ENCODE peak calls at places on chromosomes 13 and 19, in seven cellular contexts. Y is psoas muscle, U is left ventricle myocardium inferior, H is thyroid gland, G is colonic mucosa, A is left lung, M is ascending aorta. R is an unnamed sample.

GRCh38 chr19:39497850-39498261 is 891 bp upstream of the DLL3 start:
- DNase-seq in H (peak; percentile 33), Y (no peak), G (peak; percentile 36), M (no peak), U (no peak), A (peak; percentile 64), R (no peak)

GRCh38 chr19:16824658-16825311 is 4.4 kb upstream of the SIN3B start:
- DNase-seq in U (no peak), A (no peak), G (no peak), Y (no peak), M (no peak), H (no peak), R (no peak)

GRCh38 chr19:53076984-53077383 is 26.2 kb downstream of the ZNF160 start:
- DNase-seq in Y (peak; percentile 33), A (no peak), G (no peak), M (no peak), U (peak; percentile 63), H (peak; percentile 73), R (peak; percentile 87)

GRCh38 chr13:48072304-48072703 is 22.6 kb downstream of the MED4 start:
- DNase-seq in H (no peak), G (no peak), Y (no peak), M (no peak), A (no peak), U (no peak), R (no peak)

GRCh38 chr19:47589824-47590223 is 16.9 kb upstream of the ZNF541 start:
- DNase-seq in H (no peak), U (no peak), M (no peak), Y (no peak), G (no peak), A (no peak), R (no peak)

GRCh38 chr19:6471076-6471475 is 7.0 kb downstream of the CRB3 start:
- DNase-seq in G (no peak), Y (no peak), U (no peak), M (no peak), H (no peak), A (no peak), R (no peak)

GRCh38 chr19:54141356-54141755 is 3.8 kb downstream of the CNOT3 start:
- DNase-seq in Y (no peak), M (no peak), U (no peak), H (no peak), A (no peak), G (no peak), R (no peak)

GRCh38 chr19:17686592-17687042 is 1.5 kb downstream of the UNC13A start:
- DNase-seq in U (peak; percentile 41), G (peak; percentile 20), Y (peak; percentile 40), M (no peak), H (no peak), A (no peak), R (peak; percentile 76)

GRCh38 chr19:16894080-16894479 is 5.3 kb downstream of the F2RL3 start:
- DNase-seq in A (peak; percentile 57), M (no peak), G (no peak), H (no peak), U (no peak), Y (no peak), R (no peak)

GRCh38 chr19:42553292-42554045 is 25.2 kb upstream of the CEACAM1 start:
- DNase-seq in G (no peak), M (no peak), U (peak; percentile 30), Y (no peak), A (no peak), H (no peak), R (no peak)

GRCh38 chr13:101258071-101258470 is 158.2 kb downstream of the NALCN start:
- DNase-seq in H (no peak), U (no peak), M (no peak), Y (no peak), G (no peak), A (no peak), R (no peak)

GRCh38 chr19:3087769-3088168 is 6.4 kb upstream of the GNA11 start:
- DNase-seq in M (no peak), G (no peak), U (no peak), H (no peak), Y (no peak), A (no peak), R (no peak)

GRCh38 chr19:46924874-46925547 is 64.2 kb downstream of the ARHGAP35 start:
- DNase-seq in H (peak; percentile 43), M (no peak), G (peak; percentile 50), Y (no peak), A (no peak), U (no peak), R (no peak)

GRCh38 chr13:51342706-51343105 is 3.2 kb downstream of the SERPINE3 start:
- DNase-seq in H (no peak), A (no peak), M (no peak), U (no peak), Y (no peak), G (no peak), R (no peak)

GRCh38 chr19:6740589-6741348 is 1.3 kb downstream of the TRIP10 start:
- DNase-seq in U (peak; percentile 70), Y (peak; percentile 76), A (peak; percentile 90), G (peak; percentile 66), M (no peak), H (peak; percentile 39), R (peak; percentile 90)

GRCh38 chr19:29006057-29006735 is 206.8 kb downstream of the UQCRFS1 start:
- DNase-seq in A (no peak), H (no peak), Y (no peak), M (no peak), G (no peak), U (no peak), R (no peak)

GRCh38 chr13:41267106-41267505 is 3.7 kb upstream of the MTRF1 start:
- DNase-seq in G (no peak), U (no peak), Y (no peak), H (no peak), M (no peak), A (no peak), R (no peak)

GRCh38 chr19:5149508-5149907 is 180.6 kb downstream of the KDM4B start:
- DNase-seq in Y (no peak), A (no peak), U (no peak), G (no peak), H (no peak), M (no peak), R (no peak)

GRCh38 chr13:97356592-97356991 is 77.4 kb upstream of the RAP2A start:
- DNase-seq in Y (no peak), M (no peak), G (no peak), U (no peak), H (no peak), A (no peak), R (no peak)

GRCh38 chr13:76663941-76664340 is 222.3 kb downstream of the KCTD12 start:
- DNase-seq in H (no peak), U (no peak), M (no peak), G (no peak), A (no peak), Y (no peak), R (no peak)

GRCh38 chr13:27264181-27264580 is 6.4 kb upstream of the RASL11A start:
- DNase-seq in G (no peak), M (no peak), A (no peak), Y (no peak), H (no peak), U (no peak), R (peak; percentile 62)

GRCh38 chr13:111312944-111313590 is 7.4 kb upstream of the TEX29 start:
- DNase-seq in G (no peak), Y (no peak), H (no peak), A (no peak), M (no peak), U (no peak), R (no peak)

GRCh38 chr19:32691952-32692726 is 518 bp downstream of the NUDT19 start:
- DNase-seq in A (peak; percentile 94), H (peak; percentile 69), G (peak; percentile 60), U (peak; percentile 71), Y (peak; percentile 71), M (no peak), R (peak; percentile 75)

GRCh38 chr19:50565984-50566903 is 2.0 kb downstream of the LRRC4B start:
- DNase-seq in G (no peak), Y (no peak), H (no peak), A (peak; percentile 59), M (no peak), U (no peak), R (no peak)

GRCh38 chr19:44779150-44779549 is 1.5 kb downstream of the CBLC start:
- DNase-seq in G (no peak), U (no peak), A (no peak), H (no peak), M (no peak), Y (no peak), R (peak; percentile 10)

GRCh38 chr19:46943150-46943946 is 76.3 kb upstream of the NPAS1 start:
- DNase-seq in A (no peak), Y (no peak), G (no peak), H (no peak), U (no peak), M (no peak), R (no peak)

GRCh38 chr13:32378012-32378411 is 49.9 kb downstream of the N4BP2L1 start:
- DNase-seq in G (no peak), Y (no peak), U (no peak), A (no peak), H (no peak), M (no peak), R (no peak)

GRCh38 chr19:40627486-40628279 is 26.5 kb downstream of the LTBP4 start:
- DNase-seq in M (no peak), H (no peak), G (no peak), A (peak; percentile 75), Y (no peak), U (no peak), R (peak; percentile 69)

GRCh38 chr19:56692496-56692895 is 20.9 kb upstream of the ZNF835 start:
- DNase-seq in U (no peak), H (no peak), Y (no peak), A (no peak), M (no peak), G (no peak), R (no peak)

DNA sequence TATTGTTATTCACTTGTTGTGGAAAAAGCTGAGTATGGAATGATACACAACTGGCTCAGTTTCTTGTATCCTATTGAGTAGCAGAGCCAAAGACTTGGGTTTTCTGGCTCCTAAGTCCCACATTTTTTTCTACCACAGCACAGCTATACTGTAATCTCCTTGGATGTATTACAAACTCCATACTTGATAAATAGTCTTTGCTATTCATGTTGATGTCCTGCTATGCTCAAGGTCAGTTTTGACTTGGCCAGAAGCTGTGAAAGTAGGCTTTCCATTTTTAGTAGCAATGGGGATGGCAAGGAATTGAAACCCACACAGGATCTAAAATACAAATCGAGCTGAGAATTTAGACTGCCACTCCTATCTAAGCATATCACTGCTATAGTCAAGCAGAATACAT is 79.1 kb downstream of the B3GLCT start:
- DNase-seq in G (no peak), A (no peak), U (no peak), M (no peak), Y (no peak), H (no peak), R (no peak)
- H3K27me3 ChIP-seq in G (no peaks in the 10 kb centered on the region), A (no peaks in the 10 kb centered on the region), U (no peaks in the 10 kb centered on the region), M (no peaks in the 10 kb centered on the region), Y (no peaks in the 10 kb centered on the region), H (no peaks in the 10 kb centered on the region), R (no peaks in the 10 kb centered on the region)

GRCh38 chr19:55370305-55370988 is at the start of gene IL11:
- DNase-seq in A (no peak), H (no peak), G (no peak), U (no peak), Y (no peak), M (no peak), R (no peak)
- H3K4me3 ChIP-seq in A (no peak within 1 kb of the TSS), H (peak within 1 kb of the TSS; percentile 9), G (peak within 1 kb of the TSS; percentile 17), U (peak within 1 kb of the TSS; percentile 48), Y (peak within 1 kb of the TSS; percentile 28), M (peak within 1 kb of the TSS; percentile 43), R (peak within 1 kb of the TSS; percentile 51)

GRCh38 chr13:45700971-45701900 is 884 bp upstream of the CBY2 start:
- DNase-seq in A (no peak), Y (no peak), H (no peak), U (no peak), G (no peak), M (no peak), R (no peak)
- H3K4me1 ChIP-seq in A (no peaks in the 10 kb centered on the region), Y (no peaks in the 10 kb centered on the region), H (no peaks in the 10 kb centered on the region), U (no peaks in the 10 kb centered on the region), G (no peaks in the 10 kb centered on the region), M (no peaks in the 10 kb centered on the region), R (no peaks in the 10 kb centered on the region)

GRCh38 chr19:20279516-20279915 is 112.5 kb downstream of the ZNF486 start:
- DNase-seq in U (no peak), M (no peak), Y (no peak), A (no peak), G (no peak), H (no peak), R (no peak)
- H3K27me3 ChIP-seq in U (no peaks in the 10 kb centered on the region), M (no peaks in the 10 kb centered on the region), Y (no peaks in the 10 kb centered on the region), A (no peaks in the 10 kb centered on the region), G (no peaks in the 10 kb centered on the region), H (no peaks in the 10 kb centered on the region), R (no peaks in the 10 kb centered on the region)

R was measured in right cardiac atrium.